ENCODE peak calls at places on chromosomes 1 and 21, in ten cellular contexts. M is HCT116, T is astrocyte of the spinal cord, P is midbrain, I is NCI-H1930, W is HepG2, G is Peyer's patch, U is NCI-H1105 treated with DMSO at 0.1 percent for 48 hours, F is CMK, H is left kidney. E is an unnamed sample.

GRCh38 chr1:172476218-172476811 is 32.4 kb upstream of the PIGC start:
- DNase-seq in M (peak), T (no peak), P (no peak), I (no peak), W (no peak), G (no peak), U (no peak), F (no peak), H (no peak), E (no peak)

GRCh38 chr1:179707406-179707805 is 35.7 kb upstream of the FAM163A start:
- DNase-seq in M (no peak), T (no peak), P (no peak), I (no peak), W (no peak), G (no peak), U (no peak), F (no peak), H (no peak), E (no peak)

GRCh38 chr21:32748529-32748928 is 20.7 kb upstream of the SYNJ1 start:
- DNase-seq in M (no peak), T (no peak), P (peak), I (no peak), W (peak), G (no peak), U (no peak), F (no peak), H (no peak), E (no peak)

GRCh38 chr1:23394664-23395063 is 25.0 kb upstream of the ZNF436 start:
- DNase-seq in M (no peak), T (peak), P (no peak), I (no peak), W (no peak), G (peak), U (no peak), F (no peak), H (peak), E (peak)

GRCh38 chr1:63155437-63155836 is 166.9 kb upstream of the FOXD3 start:
- DNase-seq in M (no peak), T (no peak), P (no peak), I (no peak), W (no peak), G (no peak), U (no peak), F (no peak), H (no peak), E (no peak)

GRCh38 chr1:193115629-193116227 is 6.1 kb upstream of the CDC73 start:
- DNase-seq in M (peak), T (peak), P (no peak), I (no peak), W (peak), G (no peak), U (no peak), F (no peak), H (no peak), E (peak)

GRCh38 chr1:81007024-81007423 is 793.7 kb upstream of the ADGRL2 start:
- DNase-seq in M (no peak), T (no peak), P (no peak), I (no peak), W (no peak), G (no peak), U (no peak), F (no peak), H (no peak), E (no peak)

GRCh38 chr1:199735660-199736059 is 291.9 kb upstream of the NR5A2 start:
- DNase-seq in M (no peak), T (no peak), P (no peak), I (no peak), W (no peak), G (no peak), U (no peak), F (no peak), H (peak), E (no peak)

GRCh38 chr1:115499253-115499652 is 142.5 kb upstream of the VANGL1 start:
- DNase-seq in M (no peak), T (no peak), P (no peak), I (no peak), W (no peak), G (no peak), U (peak), F (no peak), H (no peak), E (no peak)

GRCh38 chr1:192654607-192655389 is 18.9 kb downstream of the RGS13 start:
- DNase-seq in M (no peak), T (peak), P (no peak), I (no peak), W (no peak), G (no peak), U (no peak), F (no peak), H (no peak), E (peak)

GRCh38 chr1:36576118-36576517 is 93.4 kb upstream of the CSF3R start:
- DNase-seq in M (peak), T (peak), P (peak), I (peak), W (peak), G (peak), U (peak), F (peak), H (peak), E (peak)

GRCh38 chr1:25702101-25702775 is 85.6 kb downstream of the MAN1C1 start:
- DNase-seq in M (no peak), T (no peak), P (no peak), I (no peak), W (no peak), G (no peak), U (no peak), F (no peak), H (no peak), E (peak)

GRCh38 chr1:228743405-228743804 is 8.1 kb downstream of the RHOU start:
- DNase-seq in M (no peak), T (no peak), P (peak), I (no peak), W (no peak), G (no peak), U (no peak), F (no peak), H (no peak), E (no peak)

GRCh38 chr1:100440075-100440809 is 87.9 kb downstream of the CDC14A start:
- DNase-seq in M (no peak), T (no peak), P (no peak), I (no peak), W (peak), G (peak), U (no peak), F (no peak), H (peak), E (no peak)

GRCh38 chr1:24369199-24369598 is 44.4 kb downstream of the STPG1 start:
- DNase-seq in M (no peak), T (peak), P (no peak), I (no peak), W (no peak), G (no peak), U (no peak), F (no peak), H (no peak), E (no peak)

E was measured in foreskin fibroblast.